ENCODE peak calls at places on chromosomes 6 and 20, in six cellular contexts. L is NT2/D1; P is OCI-LY7; O is A549; J is A172; H is stimulated activated CD4-positive, alpha-beta T cell treated with anti-CD3 and anti-CD28 coated beads, Interleukin-4, amount 100 ng/mL, for 48 hours. T is an unnamed sample.

GRCh38 chr6:28383235-28384142 is 16.1 kb downstream of the ZSCAN12 start:
- DNase-seq in L (peak), P (no peak), O (peak), J (peak), H (peak), T (peak)

GRCh38 chr6:109816452-109817374 is 125.6 kb downstream of the FIG4 start:
- DNase-seq in L (no peak), P (no peak), O (no peak), J (no peak), H (no peak), T (no peak)

GRCh38 chr20:63833776-63834544 is 2.9 kb upstream of the ZBTB46 start:
- DNase-seq in L (no peak), P (no peak), O (no peak), J (no peak), H (no peak), T (no peak)

GRCh38 chr20:19466204-19466928 is 253.9 kb downstream of the SLC24A3 start:
- DNase-seq in L (no peak), P (no peak), O (no peak), J (no peak), H (no peak), T (no peak)

GRCh38 chr20:15011631-15012030 is 674.2 kb upstream of the FLRT3 start:
- DNase-seq in L (no peak), P (no peak), O (no peak), J (no peak), H (no peak), T (no peak)

GRCh38 chr20:22080985-22081384 is 375.5 kb downstream of the PAX1 start:
- DNase-seq in L (no peak), P (no peak), O (no peak), J (no peak), H (no peak), T (no peak)

GRCh38 chr6:13407709-13408695 is 79.4 kb downstream of the GFOD1 start:
- DNase-seq in L (no peak), P (no peak), O (peak), J (peak), H (no peak), T (peak)

GRCh38 chr6:158694913-158695312 is 45.1 kb downstream of the SYTL3 start:
- DNase-seq in L (no peak), P (no peak), O (no peak), J (no peak), H (no peak), T (no peak)

GRCh38 chr6:33962186-33962585 is 158.4 kb upstream of the MLN start:
- DNase-seq in L (no peak), P (no peak), O (no peak), J (peak), H (no peak), T (no peak)

GRCh38 chr6:24797596-24798216 is 1.0 kb downstream of the ARMH2 start:
- DNase-seq in L (no peak), P (no peak), O (no peak), J (no peak), H (no peak), T (no peak)

GRCh38 chr6:168756009-168756634 is 315.1 kb downstream of the SMOC2 start:
- DNase-seq in L (peak), P (no peak), O (no peak), J (no peak), H (no peak), T (no peak)

GRCh38 chr6:48429021-48429420 is 318.0 kb upstream of the PTCHD4 start:
- DNase-seq in L (no peak), P (no peak), O (no peak), J (peak), H (no peak), T (no peak)

GRCh38 chr6:170437719-170438401 is 115.2 kb downstream of the PSMB1 start:
- DNase-seq in L (no peak), P (no peak), O (no peak), J (peak), H (no peak), T (no peak)

GRCh38 chr6:151178373-151178772 is 61.4 kb upstream of the AKAP12 start:
- DNase-seq in L (no peak), P (no peak), O (no peak), J (no peak), H (no peak), T (no peak)

GRCh38 chr20:676315-676937 is 824 bp upstream of the SCRT2 start:
- DNase-seq in L (no peak), P (peak), O (no peak), J (no peak), H (no peak), T (no peak)

GRCh38 chr6:35046862-35047261 is 94.3 kb downstream of the TCP11 start:
- DNase-seq in L (no peak), P (no peak), O (no peak), J (no peak), H (no peak), T (peak)

GRCh38 chr6:116159782-116160524 is 34.0 kb upstream of the COL10A1 start:
- DNase-seq in L (no peak), P (no peak), O (no peak), J (no peak), H (no peak), T (no peak)

GRCh38 chr6:111997078-111997862 is 56.6 kb upstream of the CCN6 start:
- DNase-seq in L (peak), P (peak), O (peak), J (peak), H (peak), T (peak)

T was measured in HuH-7.